ENCODE peak calls at places on chromosomes 2 and 18, in four cellular contexts. One of them, this sample, is unnamed.

GRCh38 chr2:169069341-169069740 is at the start of gene DHRS9:
- DNase-seq in activated naive CD4-positive, alpha-beta T cell treated with anti-CD3 and anti-CD28 coated beads for 36 hours: peak; percentile 63
- DNase-seq in mesothelial cell of epicardium: no peak
- DNase-seq in right lobe of liver: no peak
- DNase-seq in this sample: no peak

GRCh38 chr2:17557596-17557995 is 17.1 kb downstream of the VSNL1 start:
- DNase-seq in activated naive CD4-positive, alpha-beta T cell treated with anti-CD3 and anti-CD28 coated beads for 36 hours: no peak
- DNase-seq in mesothelial cell of epicardium: no peak
- DNase-seq in right lobe of liver: no peak
- DNase-seq in this sample: no peak

GRCh38 chr18:27185025-27185763 is at the start of gene CHST9:
- DNase-seq in activated naive CD4-positive, alpha-beta T cell treated with anti-CD3 and anti-CD28 coated beads for 36 hours: no peak
- DNase-seq in mesothelial cell of epicardium: peak; percentile 50
- DNase-seq in right lobe of liver: peak; percentile 77
- DNase-seq in this sample: no peak

GRCh38 chr2:29014331-29014730 is 33.2 kb downstream of the TOGARAM2 start:
- DNase-seq in activated naive CD4-positive, alpha-beta T cell treated with anti-CD3 and anti-CD28 coated beads for 36 hours: peak; percentile 44
- DNase-seq in mesothelial cell of epicardium: no peak
- DNase-seq in right lobe of liver: no peak
- DNase-seq in this sample: no peak

GRCh38 chr2:10046899-10047298 is 3.5 kb downstream of the KLF11 start:
- DNase-seq in activated naive CD4-positive, alpha-beta T cell treated with anti-CD3 and anti-CD28 coated beads for 36 hours: no peak
- DNase-seq in mesothelial cell of epicardium: no peak
- DNase-seq in right lobe of liver: peak; percentile 53
- DNase-seq in this sample: peak; percentile 15

GRCh38 chr2:1318366-1319009 is 94.8 kb upstream of the TPO start:
- DNase-seq in activated naive CD4-positive, alpha-beta T cell treated with anti-CD3 and anti-CD28 coated beads for 36 hours: no peak
- DNase-seq in mesothelial cell of epicardium: no peak
- DNase-seq in right lobe of liver: no peak
- DNase-seq in this sample: no peak

GRCh38 chr2:152445791-152446201 is 110.8 kb downstream of the FMNL2 start:
- DNase-seq in activated naive CD4-positive, alpha-beta T cell treated with anti-CD3 and anti-CD28 coated beads for 36 hours: peak; percentile 26
- DNase-seq in mesothelial cell of epicardium: no peak
- DNase-seq in right lobe of liver: no peak
- DNase-seq in this sample: no peak

GRCh38 chr2:225103737-225104141 is 61.5 kb upstream of the DOCK10 start:
- DNase-seq in activated naive CD4-positive, alpha-beta T cell treated with anti-CD3 and anti-CD28 coated beads for 36 hours: no peak
- DNase-seq in mesothelial cell of epicardium: no peak
- DNase-seq in right lobe of liver: no peak
- DNase-seq in this sample: no peak